ENCODE peak calls at places on chromosomes 6 and 20, in six cellular contexts. K is OCI-LY7, T is astrocyte, S is upper lobe of right lung, X is breast epithelium, I is cardiac muscle cell. L is an unnamed sample.

GRCh38 chr20:61605283-61605682 is 353.2 kb downstream of the CDH4 start:
- DNase-seq in I (no peak), X (no peak), S (no peak), T (no peak), K (no peak), L (no peak)

GRCh38 chr6:132445201-132445951 is 44.1 kb upstream of the MOXD1 start:
- DNase-seq in K (no peak), S (no peak), X (no peak), I (no peak), T (peak), L (no peak)

GRCh38 chr6:3822747-3823445 is 26.3 kb upstream of the FAM50B start:
- DNase-seq in T (peak), S (no peak), I (no peak), X (peak), K (no peak), L (no peak)

GRCh38 chr6:149033454-149034241 is 283.9 kb upstream of the TAB2 start:
- DNase-seq in K (no peak), X (no peak), T (no peak), I (no peak), S (no peak), L (no peak)

GRCh38 chr20:3162080-3162611 is 2.5 kb upstream of the FASTKD5 start:
- DNase-seq in I (no peak), T (no peak), K (no peak), X (no peak), S (no peak), L (no peak)

GRCh38 chr6:155261146-155261900 is 2.5 kb upstream of the CLDN20 start:
- DNase-seq in K (no peak), I (no peak), T (no peak), X (no peak), S (no peak), L (no peak)

GRCh38 chr20:44610313-44610965 is 28.1 kb downstream of the PKIG start:
- DNase-seq in S (peak), I (no peak), X (no peak), T (no peak), K (peak), L (no peak)

GRCh38 chr6:52877168-52877567 is 32.3 kb downstream of the GSTA3 start:
- DNase-seq in S (no peak), I (no peak), T (peak), X (no peak), K (no peak), L (no peak)

GRCh38 chr6:22657341-22657985 is 88.1 kb downstream of the HDGFL1 start:
- DNase-seq in K (no peak), T (peak), X (peak), S (no peak), I (no peak), L (no peak)

GRCh38 chr6:3592371-3592941 is 135.6 kb upstream of the SLC22A23 start:
- DNase-seq in X (peak), K (no peak), I (no peak), S (no peak), T (peak), L (no peak)

GRCh38 chr6:100176951-100177710 is 183.1 kb upstream of the MCHR2 start:
- DNase-seq in T (no peak), S (no peak), X (no peak), I (no peak), K (no peak), L (no peak)

GRCh38 chr6:31400467-31401289 is 2.7 kb upstream of the MICA start:
- DNase-seq in T (peak), I (peak), K (peak), S (peak), X (peak), L (peak)

DNA sequence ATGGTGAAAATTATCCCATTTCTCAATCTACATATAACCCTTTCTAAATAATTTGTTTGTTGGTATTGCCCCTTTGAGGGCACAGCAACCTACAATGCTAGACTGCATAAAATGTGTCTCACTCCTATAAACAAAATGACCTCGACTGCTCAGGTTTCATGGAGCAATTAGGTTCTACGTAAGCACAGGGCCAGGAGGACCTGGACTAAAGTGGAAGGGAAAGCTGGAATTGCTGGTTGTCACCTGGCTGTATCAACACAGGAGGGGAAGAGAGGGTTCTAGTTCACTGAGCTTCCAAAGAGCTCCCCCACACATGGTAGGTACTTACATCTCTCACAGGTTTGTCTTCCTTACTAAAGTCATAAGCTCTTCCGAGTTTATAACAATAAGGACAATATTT is 51.0 kb downstream of the NCOA6 start:
- DNase-seq in X (no peak), S (no peak), K (no peak), T (no peak), I (no peak), L (no peak)
- H3K27ac ChIP-seq in X (no peak), S (no peak), K (no peak), T (no peak), I (no peak), L (no peak)

GRCh38 chr6:71254323-71254722 is 34.3 kb upstream of the OGFRL1 start:
- DNase-seq in T (no peak), X (no peak), K (peak), I (peak), S (no peak), L (no peak)
- H3K27ac ChIP-seq in T (no peak), X (no peak), K (no peak), I (no peak), S (no peak), L (no peak)

GRCh38 chr20:2130668-2131067 is 29.0 kb downstream of the STK35 start:
- DNase-seq in K (no peak), S (no peak), I (no peak), T (no peak), X (no peak), L (no peak)
- H3K27ac ChIP-seq in K (no peak), S (no peak), I (no peak), T (peak), X (no peak), L (no peak)

DNA sequence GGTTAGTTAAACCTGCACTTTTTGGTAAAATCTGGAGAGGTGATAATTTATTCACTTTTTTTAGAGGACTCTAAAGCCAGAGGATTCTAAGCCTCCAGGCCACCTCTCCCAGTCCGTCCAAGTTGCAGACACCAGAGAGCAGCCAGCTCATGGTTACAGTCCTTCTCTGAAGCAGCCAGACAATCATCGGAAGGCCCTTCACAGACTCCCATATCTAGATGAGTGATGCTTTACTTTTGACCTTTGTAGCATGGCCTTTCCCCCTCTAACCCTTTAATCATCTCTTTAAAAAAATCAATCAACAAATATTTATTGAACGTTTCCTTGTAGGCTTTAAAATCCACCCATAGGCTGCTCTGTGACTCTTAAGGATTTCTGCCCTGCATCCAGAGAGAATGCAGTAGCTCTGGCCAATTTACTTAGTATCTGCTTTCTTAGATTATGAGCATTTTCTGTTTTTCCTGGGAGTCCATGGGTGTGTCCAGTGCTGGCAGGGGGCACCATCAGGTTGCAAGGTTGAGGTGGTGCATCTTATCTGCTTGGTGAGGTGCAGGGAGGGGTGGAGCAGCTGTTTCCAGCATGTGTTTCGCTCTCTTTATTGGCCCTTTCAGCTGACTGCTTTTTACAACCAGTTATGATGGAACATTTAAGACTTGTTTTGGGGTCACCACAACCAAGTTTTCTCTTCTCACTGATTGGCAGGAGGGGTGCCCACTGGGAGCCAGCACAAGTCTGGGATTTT is 58.6 kb downstream of the JARID2 start:
- DNase-seq in T (no peak), S (no peak), X (no peak), K (no peak), I (no peak), L (no peak)
- H3K27ac ChIP-seq in T (no peak), S (no peak), X (no peak), K (no peak), I (no peak), L (no peak)

DNA sequence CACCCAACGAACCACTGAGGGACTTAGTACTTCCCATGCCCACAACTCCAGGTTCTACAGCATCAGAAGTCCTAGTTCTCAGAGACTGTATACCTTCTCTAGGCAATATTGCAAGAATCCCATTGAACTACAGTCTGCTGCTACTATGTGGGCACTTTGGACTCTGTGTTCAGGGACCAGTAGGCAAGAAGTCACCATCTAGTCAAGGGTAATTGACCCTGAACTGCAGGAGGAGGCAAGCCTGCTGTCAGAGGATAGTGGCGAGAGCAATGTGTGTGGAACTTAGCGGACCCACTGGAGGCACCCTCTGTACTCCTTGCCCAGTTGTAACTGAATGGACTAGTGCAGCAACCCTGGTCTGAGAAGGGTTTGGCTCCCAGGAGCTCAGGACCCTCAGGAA is 15.7 kb downstream of the HEBP2 start:
- DNase-seq in S (no peak), K (no peak), I (no peak), X (no peak), T (no peak), L (no peak)
- H3K27ac ChIP-seq in S (no peak), K (no peak), I (no peak), X (no peak), T (no peak), L (no peak)

GRCh38 chr20:57211949-57212889 is 54.2 kb downstream of the BMP7 start:
- DNase-seq in S (no peak), I (peak), X (peak), K (no peak), T (peak), L (peak)

GRCh38 chr20:57213924-57214323 is 52.5 kb downstream of the BMP7 start:
- DNase-seq in K (no peak), I (no peak), T (no peak), X (no peak), S (no peak), L (no peak)

GRCh38 chr20:57211406-57211805 is 55.0 kb downstream of the BMP7 start:
- DNase-seq in S (no peak), K (no peak), T (no peak), X (no peak), I (no peak), L (no peak)

GRCh38 chr20:57213291-57213690 is 53.1 kb downstream of the BMP7 start:
- DNase-seq in S (no peak), I (no peak), X (no peak), K (no peak), T (no peak), L (no peak)

DNA sequence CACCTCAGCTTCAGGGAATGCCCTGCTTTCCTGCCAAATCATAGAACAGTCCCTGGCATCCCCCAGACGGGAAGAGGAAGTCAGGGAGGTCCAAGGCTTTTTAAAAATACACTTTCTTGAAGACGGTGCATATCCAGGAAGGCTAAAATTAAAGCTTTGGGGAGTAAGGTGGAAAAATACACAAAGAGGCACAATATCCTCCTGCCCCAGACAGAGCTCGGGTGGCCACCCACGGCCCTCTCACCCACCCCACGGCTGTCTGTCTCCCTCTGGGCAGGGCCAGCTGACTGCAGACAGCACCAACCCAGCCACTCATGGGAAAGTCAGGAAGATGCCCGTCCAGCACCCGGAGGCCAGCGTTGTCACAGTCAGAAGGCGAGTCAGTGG is 53.6 kb downstream of the BMP7 start:
- DNase-seq in I (no peak), X (no peak), S (no peak), K (no peak), T (no peak), L (no peak)
- H3K27ac ChIP-seq in I (peak), X (peak), S (no peak), K (no peak), T (peak), L (no peak)

GRCh38 chr6:123636771-123637170 is at the start of gene TRDN:
- DNase-seq in X (no peak), T (no peak), S (no peak), K (no peak), I (peak), L (no peak)
- H3K27ac ChIP-seq in X (no peak), T (no peak), S (no peak), K (no peak), I (peak), L (no peak)

L was measured in transverse colon.